ENCODE peak calls at places on chromosomes 11 and 22, in five cellular contexts. E is H1, C is A549, P is K562, L is GM12878. S is an unnamed sample.

GRCh38 chr11:108890482-108891092 is 225.7 kb downstream of the DDX10 start:
- DNase-seq in L (no peak), C (no peak), P (no peak), E (no peak), S (no peak)

GRCh38 chr11:77406396-77406795 is 67.5 kb downstream of the PAK1 start:
- DNase-seq in E (no peak), L (no peak), P (no peak), C (no peak), S (no peak)

GRCh38 chr11:124970925-124971324 is 16.9 kb downstream of the CCDC15 start:
- DNase-seq in E (no peak), L (no peak), P (no peak), C (peak; percentile 32), S (peak; percentile 27)

GRCh38 chr11:73262851-73263495 is 9.2 kb upstream of the P2RY6 start:
- DNase-seq in P (no peak), L (no peak), C (peak; percentile 48), E (no peak), S (no peak)

GRCh38 chr22:36541831-36542391 is 12.9 kb upstream of the EIF3D start:
- DNase-seq in L (no peak), P (no peak), E (no peak), C (peak; percentile 69), S (no peak)

GRCh38 chr22:48677621-48678020 is 1150.1 kb downstream of the BRD1 start:
- DNase-seq in E (no peak), P (no peak), L (no peak), C (no peak), S (no peak)

GRCh38 chr11:44469412-44469811 is 96.1 kb upstream of the CD82 start:
- DNase-seq in P (no peak), L (no peak), C (peak; percentile 12), E (no peak), S (peak; percentile 19)

GRCh38 chr22:41478891-41479521 is 10.1 kb downstream of the ACO2 start:
- DNase-seq in E (no peak), L (peak; percentile 61), P (no peak), C (no peak), S (no peak)

GRCh38 chr11:73469401-73469800 is 93.2 kb downstream of the RELT start:
- DNase-seq in E (no peak), P (peak; percentile 10), L (no peak), C (no peak), S (no peak)

GRCh38 chr11:46026616-46027293 is 94.5 kb downstream of the PHF21A start:
- DNase-seq in E (no peak), L (no peak), P (no peak), C (no peak), S (no peak)

GRCh38 chr11:106627694-106628093 is 390.6 kb downstream of the GUCY1A2 start:
- DNase-seq in C (no peak), P (no peak), E (no peak), L (no peak), S (no peak)

GRCh38 chr11:6455070-6455469 is 14.3 kb upstream of the HPX start:
- DNase-seq in E (no peak), C (no peak), L (no peak), P (no peak), S (no peak)

GRCh38 chr11:61918251-61919112 is 1.1 kb upstream of the RAB3IL1 start:
- DNase-seq in P (no peak), E (no peak), C (no peak), L (no peak), S (no peak)

GRCh38 chr22:28429711-28430110 is 249.9 kb downstream of the TTC28 start:
- DNase-seq in L (no peak), P (no peak), C (no peak), E (no peak), S (no peak)

GRCh38 chr11:27571151-27571840 is 64.7 kb upstream of the LIN7C start:
- DNase-seq in C (no peak), E (no peak), L (no peak), P (no peak), S (no peak)

GRCh38 chr11:45169310-45170072 is 23.1 kb downstream of the PRDM11 start:
- DNase-seq in P (no peak), E (no peak), C (no peak), L (no peak), S (no peak)

GRCh38 chr22:36480941-36481392 is 473 bp downstream of the TXN2 start:
- DNase-seq in C (no peak), P (no peak), E (no peak), L (peak; percentile 65), S (no peak)

GRCh38 chr11:70488171-70488570 is 89.8 kb downstream of the CTTN start:
- DNase-seq in C (no peak), E (no peak), L (no peak), P (no peak), S (no peak)

GRCh38 chr11:62497132-62497915 is 49.3 kb downstream of the AHNAK start:
- DNase-seq in P (no peak), L (peak; percentile 13), C (peak; percentile 85), E (no peak), S (peak; percentile 86)

GRCh38 chr11:36500315-36500721 is 9.8 kb downstream of the TRAF6 start:
- DNase-seq in E (no peak), L (no peak), P (no peak), C (peak; percentile 66), S (no peak)

GRCh38 chr11:9577032-9577431 is 3.6 kb downstream of the WEE1 start:
- DNase-seq in P (no peak), E (no peak), C (no peak), L (no peak), S (no peak)

GRCh38 chr11:65471410-65471762 is 27.5 kb upstream of the MALAT1 start:
- DNase-seq in P (peak; percentile 70), C (peak; percentile 91), E (peak; percentile 66), L (no peak), S (peak; percentile 73)

GRCh38 chr11:61781585-61781984 is 10.8 kb downstream of the TMEM258 start:
- DNase-seq in E (no peak), C (no peak), P (no peak), L (no peak), S (no peak)

GRCh38 chr11:72225411-72225951 is 914 bp downstream of the INPPL1 start:
- DNase-seq in L (no peak), E (no peak), C (no peak), P (no peak), S (no peak)

GRCh38 chr11:284081-285020 is 4.6 kb upstream of the PGGHG start:
- DNase-seq in C (no peak), P (no peak), L (no peak), E (peak; percentile 45), S (no peak)

GRCh38 chr11:95228081-95228859 is 2.7 kb downstream of the SESN3 start:
- DNase-seq in C (no peak), P (no peak), E (no peak), L (no peak), S (no peak)

GRCh38 chr11:95229199-95230053 is 1.6 kb downstream of the SESN3 start:
- DNase-seq in C (no peak), L (no peak), E (no peak), P (no peak), S (no peak)

GRCh38 chr11:95231881-95232605 is 1.0 kb upstream of the SESN3 start:
- DNase-seq in C (no peak), E (peak; percentile 79), P (no peak), L (no peak), S (no peak)

GRCh38 chr11:95231126-95231880 is at the start of gene SESN3:
- DNase-seq in E (peak; percentile 97), C (peak; percentile 96), P (peak; percentile 98), L (peak; percentile 93), S (peak; percentile 89)

GRCh38 chr11:95230054-95231034 is 658 bp downstream of the SESN3 start:
- DNase-seq in E (peak; percentile 66), C (no peak), P (peak; percentile 30), L (no peak), S (no peak)
- TF ChIP-seq KDM1A in E (no peak), C (no peak), P (no peak), L (no peak), S (no peak)

GRCh38 chr11:57134284-57134683 is 47.5 kb upstream of the LRRC55 start:
- DNase-seq in P (no peak), E (no peak), L (no peak), C (no peak), S (no peak)

GRCh38 chr11:57126766-57127400 is 54.9 kb upstream of the LRRC55 start:
- DNase-seq in P (no peak), E (no peak), L (no peak), C (peak; percentile 29), S (no peak)

GRCh38 chr11:57135020-57135751 is 46.6 kb upstream of the LRRC55 start:
- DNase-seq in C (no peak), P (no peak), E (no peak), L (no peak), S (no peak)

GRCh38 chr11:57133616-57134015 is 48.1 kb upstream of the LRRC55 start:
- DNase-seq in L (no peak), E (no peak), C (no peak), P (no peak), S (no peak)

DNA sequence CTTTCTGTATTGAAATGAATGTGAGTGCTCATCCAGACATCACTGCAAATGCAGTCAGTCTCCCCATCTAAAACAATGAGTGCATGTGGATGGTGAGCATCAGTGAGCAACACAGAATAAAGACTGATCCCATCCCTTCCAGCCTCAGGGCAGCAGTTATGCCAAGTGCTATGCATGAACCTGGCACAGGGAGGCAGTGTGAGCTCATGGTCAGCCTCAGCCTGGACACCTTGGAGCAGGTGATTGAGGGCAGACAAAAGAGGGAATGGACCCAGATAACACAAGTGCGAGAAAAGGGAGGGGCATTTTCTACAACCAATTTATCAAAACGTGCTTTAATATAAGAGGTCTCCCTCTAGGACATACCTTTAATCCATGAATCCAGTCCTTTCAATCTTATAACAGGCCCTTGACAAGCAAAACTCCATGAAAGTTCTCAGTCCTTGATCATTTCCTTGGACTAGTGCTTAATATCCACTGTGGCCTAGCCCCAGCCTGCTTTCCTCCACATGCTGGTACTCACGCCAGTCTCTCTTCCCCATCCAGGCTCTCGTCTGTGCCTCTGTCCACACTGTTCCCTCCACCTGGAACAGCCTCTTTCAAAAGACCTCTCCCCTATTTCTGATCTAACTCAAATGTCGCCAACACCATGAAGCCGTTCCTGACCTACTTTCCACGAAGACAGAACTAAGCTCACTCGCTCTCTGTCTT is 50.5 kb upstream of the LRRC55 start:
- DNase-seq in E (peak; percentile 83), C (peak; percentile 45), L (no peak), P (peak; percentile 29), S (peak; percentile 5)
- TF ChIP-seq KDM1A in E (no peak), C (no peak), L (no peak), P (no peak), S (no peak)

GRCh38 chr22:38315801-38316339 is 1.4 kb downstream of the CSNK1E start:
- DNase-seq in C (no peak), E (no peak), L (no peak), P (no peak), S (no peak)

GRCh38 chr22:38316340-38317236 is 645 bp downstream of the CSNK1E start:
- DNase-seq in P (peak; percentile 78), L (no peak), C (peak; percentile 38), E (peak; percentile 66), S (no peak)

GRCh38 chr22:38314140-38314991 is 2.9 kb downstream of the CSNK1E start:
- DNase-seq in L (no peak), C (no peak), E (no peak), P (no peak), S (no peak)

GRCh38 chr22:38313384-38313955 is 3.8 kb downstream of the CSNK1E start:
- DNase-seq in L (peak; percentile 35), P (no peak), E (no peak), C (peak; percentile 54), S (no peak)

GRCh38 chr22:38314992-38315800 is 2.0 kb downstream of the CSNK1E start:
- DNase-seq in E (no peak), P (no peak), L (no peak), C (no peak), S (no peak)
- TF ChIP-seq KDM1A in E (no peak), P (no peak), L (no peak), C (no peak), S (no peak)

GRCh38 chr22:45966892-45967365 is 10.0 kb downstream of the WNT7B start:
- DNase-seq in C (no peak), P (no peak), E (no peak), L (no peak), S (peak; percentile 36)
- TF ChIP-seq KDM1A in C (no peak), P (no peak), E (peak; percentile 90), L (no peak), S (peak; percentile 57)